ENCODE peak calls at places on chromosomes 7 and 10, in eight cellular contexts. X, W, P, N, J, I, Y and F are unnamed samples.

GRCh38 chr7:99407849-99408346 is 499 bp downstream of the PDAP1 start:
- DNase-seq in I (no peak), P (peak), X (peak), J (peak), N (peak), W (no peak), Y (peak), F (no peak)

GRCh38 chr7:66693331-66693730 is 47.2 kb upstream of the RABGEF1 start:
- DNase-seq in I (no peak), P (no peak), J (no peak), W (no peak), Y (no peak), N (no peak), X (no peak), F (no peak)

GRCh38 chr10:93039721-93040120 is 20.9 kb upstream of the CYP26C1 start:
- DNase-seq in W (no peak), N (no peak), P (peak), X (peak), J (peak), Y (no peak), I (peak), F (peak)

GRCh38 chr10:123380491-123381085 is 226.4 kb downstream of the BUB3 start:
- DNase-seq in W (no peak), N (no peak), X (no peak), P (peak), J (peak), Y (no peak), I (no peak), F (no peak)

GRCh38 chr10:127300868-127301321 is 104.5 kb upstream of the INSYN2A start:
- DNase-seq in X (no peak), P (no peak), J (no peak), I (no peak), W (no peak), Y (no peak), N (no peak), F (no peak)

GRCh38 chr7:24702674-24703235 is 54.5 kb downstream of the GSDME start:
- DNase-seq in X (no peak), W (no peak), N (no peak), P (no peak), Y (no peak), J (no peak), I (no peak), F (no peak)

GRCh38 chr10:79292789-79293746 is 54.2 kb upstream of the PPIF start:
- DNase-seq in J (no peak), I (no peak), N (no peak), P (no peak), X (peak), W (no peak), Y (no peak), F (no peak)

GRCh38 chr10:113780681-113781250 is 29.3 kb downstream of the PLEKHS1 start:
- DNase-seq in X (no peak), N (no peak), J (no peak), W (no peak), I (no peak), Y (no peak), P (no peak), F (no peak)

GRCh38 chr10:26743091-26743490 is 45.6 kb downstream of the PDSS1 start:
- DNase-seq in N (no peak), X (no peak), J (no peak), W (no peak), I (no peak), P (no peak), Y (no peak), F (no peak)

GRCh38 chr10:51763746-51764145 is 64.4 kb upstream of the CSTF2T start:
- DNase-seq in W (no peak), J (no peak), N (no peak), I (no peak), X (no peak), P (no peak), Y (no peak), F (no peak)

GRCh38 chr10:17671307-17671706 is 27.4 kb downstream of the STAM start:
- DNase-seq in X (no peak), W (no peak), N (no peak), Y (no peak), P (peak), J (no peak), I (no peak), F (no peak)

GRCh38 chr10:63415635-63416244 is 50.0 kb downstream of the JMJD1C start:
- DNase-seq in J (peak), X (no peak), P (no peak), W (no peak), N (no peak), Y (no peak), I (no peak), F (no peak)

GRCh38 chr10:100873825-100874326 is 38.9 kb upstream of the SLF2 start:
- DNase-seq in I (no peak), J (no peak), X (no peak), N (no peak), W (no peak), Y (no peak), P (no peak), F (no peak)

GRCh38 chr10:68628576-68629127 is 68.5 kb downstream of the TET1 start:
- DNase-seq in W (no peak), J (no peak), N (no peak), I (no peak), X (peak), P (no peak), Y (no peak), F (no peak)

GRCh38 chr10:132198381-132199181 is 11.8 kb downstream of the DPYSL4 start:
- DNase-seq in W (peak), I (no peak), J (no peak), Y (no peak), N (no peak), X (no peak), P (no peak), F (no peak)

GRCh38 chr10:49044293-49045217 is 70.8 kb downstream of the VSTM4 start:
- DNase-seq in X (no peak), W (no peak), Y (no peak), I (no peak), P (no peak), J (no peak), N (no peak), F (no peak)

GRCh38 chr10:133276435-133277201 is at the start of gene ADAM8:
- DNase-seq in P (no peak), N (no peak), W (peak), I (no peak), X (peak), Y (no peak), J (no peak), F (no peak)

GRCh38 chr7:140121321-140121720 is 55.5 kb downstream of the KDM7A start:
- DNase-seq in P (no peak), Y (no peak), W (no peak), N (no peak), J (no peak), I (no peak), X (no peak), F (no peak)

GRCh38 chr10:59382831-59383295 is 20.5 kb upstream of the FAM13C start:
- DNase-seq in W (no peak), Y (no peak), J (no peak), N (no peak), I (no peak), X (no peak), P (peak), F (no peak)

GRCh38 chr7:133650487-133651292 is 397.8 kb downstream of the EXOC4 start:
- DNase-seq in P (peak), N (no peak), I (no peak), Y (no peak), J (no peak), X (no peak), W (no peak), F (no peak)

GRCh38 chr10:117256910-117257309 is 16.0 kb downstream of the SLC18A2 start:
- DNase-seq in X (no peak), Y (no peak), N (no peak), P (no peak), J (no peak), W (no peak), I (no peak), F (no peak)

GRCh38 chr7:29255199-29255838 is 60.7 kb downstream of the CHN2 start:
- DNase-seq in I (no peak), J (no peak), P (no peak), Y (no peak), N (no peak), X (no peak), W (no peak), F (no peak)
- H3K4me3 ChIP-seq in I (no peak), J (no peak), P (no peak), Y (no peak), N (no peak), X (no peak), W (no peak), F (no peak)

GRCh38 chr10:119655566-119656001 is 4.4 kb downstream of the BAG3 start:
- DNase-seq in I (no peak), J (peak), X (no peak), Y (peak), W (no peak), N (peak), P (peak), F (no peak)
- H3K4me3 ChIP-seq in I (no peak), J (peak), X (no peak), Y (peak), W (peak), N (peak), P (peak), F (no peak)

GRCh38 chr7:148700693-148701092 is 2.0 kb downstream of the CUL1 start:
- DNase-seq in J (peak), W (no peak), N (peak), P (peak), I (no peak), X (peak), Y (no peak), F (no peak)
- H3K4me3 ChIP-seq in J (peak), W (peak), N (peak), P (peak), I (peak), X (peak), Y (peak), F (peak)

DNA sequence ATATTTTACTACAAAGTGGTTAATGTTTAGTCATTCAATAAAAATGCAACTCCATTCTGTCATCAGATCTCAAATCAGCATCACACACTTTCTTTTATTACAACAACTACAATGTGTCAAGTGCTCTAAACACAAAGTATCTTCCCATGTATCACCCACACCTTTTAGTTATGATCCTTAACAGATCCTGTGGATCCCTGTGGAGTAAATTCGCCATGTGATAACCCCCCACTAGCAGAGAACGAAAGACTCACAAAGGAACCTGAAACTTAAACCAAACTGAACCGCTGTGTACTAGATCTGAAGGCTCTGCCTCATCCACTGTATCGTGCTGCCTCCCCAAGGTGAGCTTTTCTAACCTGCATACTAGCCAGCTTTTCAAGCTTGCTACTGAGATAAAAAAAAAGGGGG is 1.8 kb downstream of the DPY19L1 start:
- DNase-seq in Y (no peak), W (no peak), P (peak), N (no peak), I (no peak), X (peak), J (peak), F (peak)
- H3K4me3 ChIP-seq in Y (peak), W (peak), P (peak), N (peak), I (peak), X (peak), J (peak), F (no peak)

DNA sequence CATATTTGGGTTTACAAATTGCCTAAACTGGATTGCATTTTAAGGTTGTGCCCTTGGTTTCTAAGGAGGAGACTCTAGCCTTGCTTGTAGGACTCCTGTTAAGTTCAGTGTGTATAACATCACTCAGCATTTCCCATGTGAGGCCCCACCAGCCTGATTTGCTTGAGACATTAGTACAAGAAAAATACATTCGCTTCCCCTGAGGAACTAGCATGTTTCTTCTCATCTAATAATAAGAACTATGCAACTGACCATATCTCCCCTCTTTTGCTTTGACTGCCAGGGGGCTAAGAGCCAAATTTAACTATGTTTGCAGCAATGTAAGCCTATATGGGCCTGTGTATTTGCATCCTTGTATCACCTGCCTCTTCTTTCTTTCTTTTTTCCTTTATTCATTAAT is 737.9 kb downstream of the INHBA start:
- DNase-seq in I (no peak), Y (no peak), X (peak), W (no peak), J (no peak), P (no peak), N (no peak), F (no peak)
- H3K4me3 ChIP-seq in I (no peak), Y (no peak), X (no peak), W (no peak), J (no peak), P (no peak), N (no peak), F (no peak)

DNA sequence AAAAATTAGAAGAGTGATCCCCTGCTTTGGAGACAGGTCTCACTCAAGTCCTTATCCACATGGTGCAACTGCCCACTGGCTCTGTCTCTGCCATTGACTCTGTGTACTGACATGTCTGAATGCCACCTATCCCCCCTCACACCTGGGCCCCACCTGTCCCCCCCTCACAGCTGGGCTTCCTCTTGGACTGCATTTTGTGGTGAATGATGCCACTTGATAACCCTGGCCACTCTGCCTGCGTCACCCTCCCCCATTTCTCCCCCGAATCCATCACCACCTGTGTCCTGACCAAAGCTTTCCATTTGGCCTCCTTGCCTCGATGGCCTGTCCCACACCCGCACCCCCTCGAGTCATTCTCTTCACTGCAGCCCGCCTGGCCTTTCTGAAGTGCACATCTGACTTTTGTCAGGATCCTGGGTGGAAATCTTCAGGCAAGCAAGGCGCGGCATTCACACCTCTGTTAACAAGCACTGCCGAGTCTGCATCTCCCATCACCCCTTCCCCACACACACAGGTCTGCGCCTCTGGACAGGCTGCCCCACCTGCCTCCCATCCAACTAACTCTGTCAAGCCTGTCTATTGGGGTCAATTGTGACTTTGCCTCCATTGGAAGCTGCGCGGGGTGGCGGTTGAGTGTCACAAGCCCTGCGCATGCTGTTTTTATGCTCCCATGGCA is 175.3 kb upstream of the KLF14 start:
- DNase-seq in N (no peak), I (no peak), W (no peak), X (no peak), J (no peak), P (no peak), Y (no peak), F (no peak)
- H3K4me3 ChIP-seq in N (peak), I (no peak), W (peak), X (no peak), J (peak), P (peak), Y (no peak), F (no peak)

DNA sequence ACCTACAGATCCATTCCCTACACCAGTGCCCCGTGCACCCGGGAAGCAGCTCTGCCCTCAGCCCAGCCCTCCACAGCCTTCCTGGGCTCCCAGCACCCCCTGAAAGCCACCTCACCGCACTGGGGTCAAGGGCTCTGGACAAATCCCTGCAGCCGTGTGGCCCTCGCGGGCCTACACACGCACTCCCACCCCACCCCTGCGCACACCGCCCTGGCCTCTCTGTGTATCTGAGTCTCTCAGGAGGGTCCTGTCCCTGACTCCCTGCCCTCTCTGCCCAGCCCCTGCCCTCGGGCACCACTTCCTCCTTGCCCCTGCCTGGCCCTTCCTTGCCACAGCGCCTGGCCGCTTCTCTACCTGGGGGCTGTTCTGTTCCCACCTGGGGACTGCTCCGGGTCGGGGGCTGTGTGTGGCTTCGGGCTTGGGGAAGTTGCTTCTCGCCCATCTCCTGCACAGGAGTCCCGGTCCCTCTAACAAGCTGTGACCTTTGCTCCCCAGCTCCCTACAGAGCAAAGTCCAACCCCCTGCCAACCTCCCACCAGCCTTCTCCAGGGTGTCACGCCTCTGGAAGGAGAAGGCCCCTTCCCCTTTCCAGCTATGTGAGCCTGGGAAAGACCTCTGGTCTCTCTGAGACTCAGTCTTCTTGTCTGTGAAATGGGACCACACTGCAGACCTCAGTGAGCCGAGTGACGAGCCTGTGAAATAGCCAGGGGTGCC is 1.5 kb downstream of the TMEM184A start:
- DNase-seq in J (no peak), P (no peak), Y (no peak), N (no peak), W (no peak), X (no peak), I (no peak), F (no peak)
- H3K4me3 ChIP-seq in J (no peak), P (no peak), Y (no peak), N (peak), W (no peak), X (no peak), I (no peak), F (no peak)

DNA sequence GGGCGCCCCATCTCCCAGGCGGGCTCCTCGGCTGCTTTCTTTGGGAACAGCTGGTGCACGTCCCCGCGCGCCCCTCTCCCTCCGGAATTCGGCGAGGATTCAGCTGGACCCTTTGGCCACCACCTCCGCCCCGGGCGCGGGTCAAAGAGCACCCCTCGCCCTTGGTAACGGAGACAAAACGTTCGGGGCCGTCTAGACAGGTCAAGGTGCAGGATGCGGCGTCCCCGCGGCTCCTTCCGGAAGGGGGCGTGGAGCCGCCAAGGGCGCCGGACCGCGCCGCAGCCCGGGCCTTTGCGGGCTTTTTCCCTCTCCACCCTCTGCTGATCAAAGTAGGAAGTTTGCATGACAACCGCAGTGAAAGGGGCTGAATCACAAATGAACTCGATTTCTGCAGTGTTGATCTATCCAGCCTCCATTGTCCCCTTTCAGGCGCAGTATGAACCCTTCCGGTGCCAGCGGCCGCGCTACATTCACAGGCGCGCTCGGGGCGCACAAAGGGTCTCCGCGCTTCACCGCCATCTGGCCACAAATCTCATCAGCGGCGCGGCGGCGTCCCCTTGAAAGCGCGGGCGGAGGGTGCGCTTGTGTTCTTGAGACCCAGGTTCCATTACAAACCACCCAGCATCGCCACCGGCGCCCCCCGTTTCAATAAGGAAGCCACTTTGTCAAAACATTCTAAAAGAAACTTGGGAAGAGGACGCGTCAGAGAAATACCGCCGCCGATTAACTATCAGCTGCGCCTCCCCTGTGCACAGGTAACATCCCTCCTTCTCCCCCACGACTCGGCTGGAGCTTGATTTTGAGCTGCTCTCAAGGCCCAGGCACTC is 36.4 kb downstream of the CNPY1 start:
- DNase-seq in I (no peak), P (no peak), X (no peak), N (no peak), W (no peak), J (peak), Y (no peak), F (no peak)
- H3K4me3 ChIP-seq in I (no peak), P (no peak), X (no peak), N (no peak), W (peak), J (peak), Y (peak), F (no peak)

GRCh38 chr7:34133356-34133982 is 228.1 kb downstream of the BMPER start:
- DNase-seq in X (no peak), Y (no peak), J (peak), W (no peak), N (no peak), P (peak), I (no peak), F (no peak)
- H3K4me3 ChIP-seq in X (no peak), Y (no peak), J (no peak), W (no peak), N (no peak), P (no peak), I (no peak), F (no peak)